ENCODE peak calls at places on chromosomes 7 and 10, in four cellular contexts. Q is sigmoid colon, M is stomach, D is ovary. V is an unnamed sample. For H3K4me1, the result is how much of the 10 kb centered on the place peaks cover.

GRCh38 chr7:43750016-43750887 is 8.2 kb upstream of the BLVRA start:
- DNase-seq in Q (no peak), M (no peak), D (no peak), V (no peak)

GRCh38 chr10:3471927-3472704 is 299.5 kb upstream of the PITRM1 start:
- DNase-seq in D (no peak), Q (peak), M (no peak), V (no peak)

GRCh38 chr7:91112902-91113321 is 151.3 kb upstream of the FZD1 start:
- DNase-seq in D (no peak), Q (no peak), M (no peak), V (no peak)

GRCh38 chr7:151845412-151846205 is 31.3 kb downstream of the PRKAG2 start:
- DNase-seq in M (no peak), Q (no peak), D (no peak), V (no peak)

GRCh38 chr7:21869785-21870402 is 75.8 kb downstream of the CDCA7L start:
- DNase-seq in M (no peak), Q (no peak), D (no peak), V (no peak)

GRCh38 chr7:1531263-1531978 is 919 bp downstream of the MAFK start:
- DNase-seq in D (peak), Q (peak), M (peak), V (peak)

GRCh38 chr10:16606421-16606820 is 84.7 kb upstream of the C1QL3 start:
- DNase-seq in M (no peak), Q (no peak), D (no peak), V (no peak)

GRCh38 chr10:50861370-50861769 is 24.1 kb downstream of the A1CF start:
- DNase-seq in Q (no peak), D (no peak), M (no peak), V (no peak)

GRCh38 chr7:23538301-23538700 is 6.5 kb upstream of the TRA2A start:
- DNase-seq in M (no peak), Q (no peak), D (no peak), V (no peak)

GRCh38 chr7:69762821-69763352 is 164.6 kb downstream of the AUTS2 start:
- DNase-seq in M (no peak), Q (no peak), D (no peak), V (no peak)

GRCh38 chr7:26777383-26777782 is 87.0 kb downstream of the SKAP2 start:
- DNase-seq in M (no peak), Q (no peak), D (no peak), V (no peak)

GRCh38 chr7:94529516-94529915 is 19.9 kb downstream of the CASD1 start:
- DNase-seq in Q (no peak), M (no peak), D (no peak), V (no peak)

GRCh38 chr7:14233898-14234174 is 244.4 kb upstream of the ETV1 start:
- DNase-seq in D (no peak), M (no peak), Q (no peak), V (no peak)

GRCh38 chr7:158512042-158512441 is 75.6 kb downstream of the PTPRN2 start:
- DNase-seq in D (no peak), M (no peak), Q (no peak), V (no peak)

GRCh38 chr7:132337450-132338080 is 238.7 kb downstream of the PLXNA4 start:
- DNase-seq in Q (no peak), D (no peak), M (no peak), V (no peak)

GRCh38 chr10:1195828-1196227 is 139.6 kb downstream of the WDR37 start:
- DNase-seq in M (no peak), D (no peak), Q (peak), V (no peak)

GRCh38 chr10:3775671-3776551 is 9.1 kb downstream of the KLF6 start:
- DNase-seq in D (no peak), Q (peak), M (no peak), V (peak)

GRCh38 chr7:76358053-76358477 is 726 bp downstream of the YWHAG start:
- DNase-seq in M (peak), Q (peak), D (peak), V (peak)

DNA sequence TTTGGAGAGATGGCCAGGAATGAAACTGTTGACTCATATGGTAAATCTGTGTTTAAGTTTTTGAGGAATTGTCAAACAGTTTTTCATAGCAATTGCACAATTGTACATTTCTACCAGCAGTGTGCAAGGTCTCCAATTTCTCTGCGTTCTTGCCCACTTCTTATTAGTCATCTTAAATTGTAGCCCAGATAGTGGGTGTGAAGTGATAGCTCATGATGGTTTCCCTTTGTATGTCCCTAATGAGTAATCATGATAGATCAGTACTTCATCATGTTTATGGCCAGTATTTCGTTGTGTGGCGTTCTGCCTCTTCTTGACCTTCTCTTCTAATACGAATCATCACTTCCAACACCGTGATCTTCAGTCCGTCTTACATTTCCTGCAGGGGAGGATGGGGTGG is 136.3 kb downstream of the DOCK1 start:
- DNase-seq in Q (no peak), M (no peak), D (no peak), V (no peak)
- TF ChIP-seq POLR2A in Q (no peak), M (no peak), D (no peak), V (no peak)

DNA sequence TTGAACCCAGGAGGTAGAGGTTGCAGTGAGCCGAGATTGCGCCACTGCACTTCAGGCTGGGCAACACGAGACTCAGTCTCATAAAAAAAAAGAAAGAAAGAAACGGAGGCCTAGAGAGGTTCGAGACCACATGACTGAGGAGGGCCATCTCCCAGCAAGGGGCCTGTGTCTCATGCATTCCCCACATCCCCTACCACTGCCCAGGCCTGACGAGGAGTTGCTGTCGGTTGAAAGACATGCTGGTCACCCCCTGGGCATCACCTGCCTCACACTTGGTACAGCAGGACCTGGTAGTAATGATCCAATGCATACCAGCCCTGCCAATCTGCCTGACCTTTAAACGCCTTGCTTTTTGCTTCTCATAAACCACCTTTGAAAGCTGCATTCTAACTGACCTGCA is 85.9 kb downstream of the DLG5 start:
- DNase-seq in D (no peak), Q (no peak), M (no peak), V (no peak)
- H3K4me1 ChIP-seq in D (under half), Q (under half), M (under half), V (under half)

GRCh38 chr10:67306588-67307205 is 380.9 kb downstream of the LRRTM3 start:
- DNase-seq in M (no peak), D (no peak), Q (no peak), V (no peak)
- TF ChIP-seq CTCF in M (no peak), D (no peak), Q (no peak), V (peak)

GRCh38 chr10:110408203-110408871 is 89.4 kb upstream of the DUSP5 start:
- DNase-seq in Q (no peak), M (no peak), D (no peak), V (no peak)

GRCh38 chr10:110408943-110409342 is 88.8 kb upstream of the DUSP5 start:
- DNase-seq in M (no peak), D (no peak), Q (no peak), V (no peak)

GRCh38 chr10:110410329-110411046 is 87.2 kb upstream of the DUSP5 start:
- DNase-seq in M (peak), Q (no peak), D (peak), V (peak)

GRCh38 chr10:110409926-110410325 is 87.8 kb upstream of the DUSP5 start:
- DNase-seq in M (no peak), D (no peak), Q (no peak), V (no peak)

GRCh38 chr10:110409488-110409887 is 88.2 kb upstream of the DUSP5 start:
- DNase-seq in Q (no peak), D (no peak), M (no peak), V (no peak)
- TF ChIP-seq POLR2A in Q (no peak), D (no peak), M (no peak), V (no peak)

GRCh38 chr10:126243306-126243705 is 145.0 kb downstream of the ADAM12 start:
- DNase-seq in D (no peak), M (no peak), Q (no peak), V (no peak)

GRCh38 chr10:126242352-126243260 is 145.7 kb downstream of the ADAM12 start:
- DNase-seq in Q (no peak), D (peak), M (no peak), V (peak)

GRCh38 chr10:126247454-126247975 is 140.8 kb downstream of the ADAM12 start:
- DNase-seq in D (peak), M (peak), Q (peak), V (peak)

GRCh38 chr10:126243976-126244375 is 144.3 kb downstream of the ADAM12 start:
- DNase-seq in M (no peak), Q (no peak), D (no peak), V (no peak)

DNA sequence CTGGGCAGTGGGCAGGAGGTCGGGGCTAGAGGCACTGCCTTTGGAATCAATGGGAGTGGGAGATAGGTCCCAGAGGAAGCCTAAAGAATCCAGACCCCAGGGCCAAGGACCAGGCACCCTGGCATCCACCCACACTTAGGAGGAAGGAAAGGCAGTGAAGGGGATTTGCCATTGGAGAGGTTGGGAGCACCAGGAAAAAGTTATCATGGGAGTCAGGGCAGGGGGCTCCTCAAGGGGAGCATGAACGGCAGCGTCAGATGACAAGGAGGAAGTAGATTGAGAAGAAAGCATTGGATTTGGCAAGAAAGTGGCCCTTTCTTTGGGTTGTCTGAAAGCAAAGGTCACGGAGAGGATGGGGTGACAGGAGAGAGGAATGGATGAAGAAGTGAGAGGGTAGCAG is 142.8 kb downstream of the ADAM12 start:
- DNase-seq in Q (no peak), M (no peak), D (no peak), V (no peak)
- H3K4me1 ChIP-seq in Q (under half), M (under half), D (under half), V (under half)